ENCODE peak calls at places on chromosomes 2 and 18, in nine cellular contexts. One of them, this sample, is unnamed.

GRCh38 chr2:3171564-3172264 is 205.9 kb downstream of the EIPR1 start:
- DNase-seq in upper lobe of left lung: no peak
- DNase-seq in CD4-positive, CD25-positive, alpha-beta regulatory T cell: no peak
- DNase-seq in caudate nucleus: no peak
- DNase-seq in CD8-positive, alpha-beta memory T cell: no peak
- DNase-seq in OCI-LY7: no peak
- DNase-seq in esophagus squamous epithelium: no peak
- DNase-seq in GM23248: no peak
- DNase-seq in kidney: no peak
- DNase-seq in this sample: no peak

GRCh38 chr2:144015655-144016245 is 504.2 kb downstream of the ZEB2 start:
- DNase-seq in upper lobe of left lung: no peak
- DNase-seq in CD4-positive, CD25-positive, alpha-beta regulatory T cell: no peak
- DNase-seq in caudate nucleus: no peak
- DNase-seq in CD8-positive, alpha-beta memory T cell: no peak
- DNase-seq in OCI-LY7: no peak
- DNase-seq in esophagus squamous epithelium: no peak
- DNase-seq in GM23248: peak
- DNase-seq in kidney: no peak
- DNase-seq in this sample: no peak

GRCh38 chr2:182672471-182673165 is 43.4 kb upstream of the DNAJC10 start:
- DNase-seq in upper lobe of left lung: no peak
- DNase-seq in CD4-positive, CD25-positive, alpha-beta regulatory T cell: no peak
- DNase-seq in caudate nucleus: no peak
- DNase-seq in CD8-positive, alpha-beta memory T cell: no peak
- DNase-seq in OCI-LY7: no peak
- DNase-seq in esophagus squamous epithelium: no peak
- DNase-seq in GM23248: peak
- DNase-seq in kidney: no peak
- DNase-seq in this sample: no peak

GRCh38 chr18:7133181-7133580 is 15.6 kb upstream of the LAMA1 start:
- DNase-seq in upper lobe of left lung: no peak
- DNase-seq in CD4-positive, CD25-positive, alpha-beta regulatory T cell: no peak
- DNase-seq in caudate nucleus: no peak
- DNase-seq in CD8-positive, alpha-beta memory T cell: no peak
- DNase-seq in OCI-LY7: no peak
- DNase-seq in esophagus squamous epithelium: no peak
- DNase-seq in GM23248: peak
- DNase-seq in kidney: no peak
- DNase-seq in this sample: no peak

GRCh38 chr2:56801770-56802169 is 618.0 kb downstream of the CCDC85A start:
- DNase-seq in upper lobe of left lung: no peak
- DNase-seq in CD4-positive, CD25-positive, alpha-beta regulatory T cell: no peak
- DNase-seq in caudate nucleus: no peak
- DNase-seq in CD8-positive, alpha-beta memory T cell: no peak
- DNase-seq in OCI-LY7: no peak
- DNase-seq in esophagus squamous epithelium: no peak
- DNase-seq in GM23248: peak
- DNase-seq in kidney: no peak
- DNase-seq in this sample: no peak

GRCh38 chr2:42052702-42053481 is 5.1 kb downstream of the PKDCC start:
- DNase-seq in upper lobe of left lung: no peak
- DNase-seq in CD4-positive, CD25-positive, alpha-beta regulatory T cell: no peak
- DNase-seq in caudate nucleus: no peak
- DNase-seq in CD8-positive, alpha-beta memory T cell: no peak
- DNase-seq in OCI-LY7: no peak
- DNase-seq in esophagus squamous epithelium: no peak
- DNase-seq in GM23248: no peak
- DNase-seq in kidney: peak
- DNase-seq in this sample: no peak

GRCh38 chr2:200026838-200027237 is 71.5 kb downstream of the MAIP1 start:
- DNase-seq in upper lobe of left lung: no peak
- DNase-seq in CD4-positive, CD25-positive, alpha-beta regulatory T cell: no peak
- DNase-seq in caudate nucleus: no peak
- DNase-seq in CD8-positive, alpha-beta memory T cell: no peak
- DNase-seq in OCI-LY7: no peak
- DNase-seq in esophagus squamous epithelium: no peak
- DNase-seq in GM23248: peak
- DNase-seq in kidney: no peak
- DNase-seq in this sample: no peak

GRCh38 chr2:234146087-234146826 is 95.8 kb downstream of the SPP2 start:
- DNase-seq in upper lobe of left lung: no peak
- DNase-seq in CD4-positive, CD25-positive, alpha-beta regulatory T cell: no peak
- DNase-seq in caudate nucleus: no peak
- DNase-seq in CD8-positive, alpha-beta memory T cell: no peak
- DNase-seq in OCI-LY7: no peak
- DNase-seq in esophagus squamous epithelium: no peak
- DNase-seq in GM23248: peak
- DNase-seq in kidney: no peak
- DNase-seq in this sample: no peak

GRCh38 chr2:240400319-240401161 is 34.9 kb upstream of the GPC1 start:
- DNase-seq in upper lobe of left lung: peak
- DNase-seq in CD4-positive, CD25-positive, alpha-beta regulatory T cell: no peak
- DNase-seq in caudate nucleus: no peak
- DNase-seq in CD8-positive, alpha-beta memory T cell: no peak
- DNase-seq in OCI-LY7: no peak
- DNase-seq in esophagus squamous epithelium: no peak
- DNase-seq in GM23248: no peak
- DNase-seq in kidney: peak
- DNase-seq in this sample: no peak

GRCh38 chr2:239114119-239114581 is 266.3 kb downstream of the TWIST2 start:
- DNase-seq in upper lobe of left lung: no peak
- DNase-seq in CD4-positive, CD25-positive, alpha-beta regulatory T cell: no peak
- DNase-seq in caudate nucleus: no peak
- DNase-seq in CD8-positive, alpha-beta memory T cell: no peak
- DNase-seq in OCI-LY7: no peak
- DNase-seq in esophagus squamous epithelium: no peak
- DNase-seq in GM23248: peak
- DNase-seq in kidney: no peak
- DNase-seq in this sample: no peak

GRCh38 chr2:158958365-158958764 is 10.1 kb upstream of the TANC1 start:
- DNase-seq in upper lobe of left lung: no peak
- DNase-seq in CD4-positive, CD25-positive, alpha-beta regulatory T cell: no peak
- DNase-seq in caudate nucleus: no peak
- DNase-seq in CD8-positive, alpha-beta memory T cell: no peak
- DNase-seq in OCI-LY7: no peak
- DNase-seq in esophagus squamous epithelium: no peak
- DNase-seq in GM23248: no peak
- DNase-seq in kidney: no peak
- DNase-seq in this sample: no peak

GRCh38 chr2:158963036-158963435 is 5.4 kb upstream of the TANC1 start:
- DNase-seq in upper lobe of left lung: no peak
- DNase-seq in CD4-positive, CD25-positive, alpha-beta regulatory T cell: no peak
- DNase-seq in caudate nucleus: no peak
- DNase-seq in CD8-positive, alpha-beta memory T cell: no peak
- DNase-seq in OCI-LY7: no peak
- DNase-seq in esophagus squamous epithelium: no peak
- DNase-seq in GM23248: no peak
- DNase-seq in kidney: no peak
- DNase-seq in this sample: no peak

GRCh38 chr2:158965731-158966130 is 2.7 kb upstream of the TANC1 start:
- DNase-seq in upper lobe of left lung: no peak
- DNase-seq in CD4-positive, CD25-positive, alpha-beta regulatory T cell: no peak
- DNase-seq in caudate nucleus: no peak
- DNase-seq in CD8-positive, alpha-beta memory T cell: no peak
- DNase-seq in OCI-LY7: no peak
- DNase-seq in esophagus squamous epithelium: no peak
- DNase-seq in GM23248: no peak
- DNase-seq in kidney: no peak
- DNase-seq in this sample: no peak

GRCh38 chr2:158966321-158966720 is 2.1 kb upstream of the TANC1 start:
- DNase-seq in upper lobe of left lung: no peak
- DNase-seq in CD4-positive, CD25-positive, alpha-beta regulatory T cell: no peak
- DNase-seq in caudate nucleus: no peak
- DNase-seq in CD8-positive, alpha-beta memory T cell: no peak
- DNase-seq in OCI-LY7: no peak
- DNase-seq in esophagus squamous epithelium: no peak
- DNase-seq in GM23248: no peak
- DNase-seq in kidney: no peak
- DNase-seq in this sample: no peak

GRCh38 chr2:158962074-158962473 is 6.4 kb upstream of the TANC1 start:
- DNase-seq in upper lobe of left lung: no peak
- DNase-seq in CD4-positive, CD25-positive, alpha-beta regulatory T cell: no peak
- DNase-seq in caudate nucleus: no peak
- DNase-seq in CD8-positive, alpha-beta memory T cell: no peak
- DNase-seq in OCI-LY7: no peak
- DNase-seq in esophagus squamous epithelium: no peak
- DNase-seq in GM23248: no peak
- DNase-seq in kidney: no peak
- DNase-seq in this sample: no peak
- H3K27ac ChIP-seq in upper lobe of left lung: no peak
- H3K27ac ChIP-seq in CD4-positive, CD25-positive, alpha-beta regulatory T cell: no peak
- H3K27ac ChIP-seq in caudate nucleus: no peak
- H3K27ac ChIP-seq in CD8-positive, alpha-beta memory T cell: no peak
- H3K27ac ChIP-seq in OCI-LY7: no peak
- H3K27ac ChIP-seq in esophagus squamous epithelium: no peak
- H3K27ac ChIP-seq in GM23248: no peak
- H3K27ac ChIP-seq in kidney: no peak
- H3K27ac ChIP-seq in this sample: no peak

GRCh38 chr2:130727286-130727924 is 1.5 kb upstream of the GPR148 start:
- DNase-seq in upper lobe of left lung: peak
- DNase-seq in CD4-positive, CD25-positive, alpha-beta regulatory T cell: peak
- DNase-seq in caudate nucleus: peak
- DNase-seq in CD8-positive, alpha-beta memory T cell: peak
- DNase-seq in OCI-LY7: peak
- DNase-seq in esophagus squamous epithelium: no peak
- DNase-seq in GM23248: peak
- DNase-seq in kidney: peak
- DNase-seq in this sample: no peak

GRCh38 chr2:130729311-130730299 is 735 bp downstream of the GPR148 start:
- DNase-seq in upper lobe of left lung: no peak
- DNase-seq in CD4-positive, CD25-positive, alpha-beta regulatory T cell: no peak
- DNase-seq in caudate nucleus: no peak
- DNase-seq in CD8-positive, alpha-beta memory T cell: peak
- DNase-seq in OCI-LY7: no peak
- DNase-seq in esophagus squamous epithelium: no peak
- DNase-seq in GM23248: no peak
- DNase-seq in kidney: no peak
- DNase-seq in this sample: no peak

GRCh38 chr2:130728007-130728454 is 839 bp upstream of the GPR148 start:
- DNase-seq in upper lobe of left lung: no peak
- DNase-seq in CD4-positive, CD25-positive, alpha-beta regulatory T cell: peak
- DNase-seq in caudate nucleus: no peak
- DNase-seq in CD8-positive, alpha-beta memory T cell: no peak
- DNase-seq in OCI-LY7: peak
- DNase-seq in esophagus squamous epithelium: no peak
- DNase-seq in GM23248: peak
- DNase-seq in kidney: no peak
- DNase-seq in this sample: no peak

GRCh38 chr2:130726614-130727180 is 2.2 kb upstream of the GPR148 start:
- DNase-seq in upper lobe of left lung: no peak
- DNase-seq in CD4-positive, CD25-positive, alpha-beta regulatory T cell: no peak
- DNase-seq in caudate nucleus: no peak
- DNase-seq in CD8-positive, alpha-beta memory T cell: no peak
- DNase-seq in OCI-LY7: no peak
- DNase-seq in esophagus squamous epithelium: no peak
- DNase-seq in GM23248: no peak
- DNase-seq in kidney: no peak
- DNase-seq in this sample: no peak

DNA sequence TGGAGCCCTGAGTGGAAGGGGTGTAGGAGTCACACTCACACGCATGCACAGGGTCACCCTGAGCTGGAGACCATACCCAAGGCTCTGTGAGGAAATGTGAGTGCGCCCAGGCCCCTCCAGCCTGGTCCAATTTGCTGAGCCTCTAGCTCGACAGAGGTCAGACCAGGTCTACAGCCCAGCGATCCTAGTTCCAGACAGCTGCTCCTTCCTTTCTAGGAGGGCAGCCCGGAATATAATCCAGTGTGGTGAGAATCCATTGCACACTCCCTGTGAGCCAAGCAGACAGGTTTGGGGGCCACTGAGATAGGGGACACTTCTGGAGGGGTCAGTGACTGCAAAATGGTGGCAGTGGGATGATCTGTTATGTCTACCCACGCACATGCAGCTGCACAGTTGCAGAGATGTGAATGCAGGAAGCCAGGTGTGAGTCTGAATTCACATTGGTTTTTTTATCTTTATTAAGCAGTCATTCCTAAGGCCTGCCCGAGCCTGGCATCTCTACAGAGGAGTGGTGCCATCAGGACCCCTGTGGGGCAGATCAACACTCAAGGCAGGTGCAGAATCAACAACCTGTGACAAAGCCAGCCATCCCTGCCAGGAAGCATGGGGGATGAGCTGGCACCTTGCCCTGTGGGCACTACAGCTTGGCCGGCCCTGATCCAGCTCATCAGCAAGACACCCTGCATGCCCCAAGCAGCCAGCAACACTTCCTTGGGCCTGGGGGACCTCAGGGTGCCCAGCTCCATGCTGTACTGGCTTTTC is at the start of gene GPR148:
- DNase-seq in upper lobe of left lung: no peak
- DNase-seq in CD4-positive, CD25-positive, alpha-beta regulatory T cell: no peak
- DNase-seq in caudate nucleus: no peak
- DNase-seq in CD8-positive, alpha-beta memory T cell: peak
- DNase-seq in OCI-LY7: no peak
- DNase-seq in esophagus squamous epithelium: no peak
- DNase-seq in GM23248: no peak
- DNase-seq in kidney: no peak
- DNase-seq in this sample: no peak
- H3K27ac ChIP-seq in upper lobe of left lung: no peak
- H3K27ac ChIP-seq in CD4-positive, CD25-positive, alpha-beta regulatory T cell: peak
- H3K27ac ChIP-seq in caudate nucleus: no peak
- H3K27ac ChIP-seq in CD8-positive, alpha-beta memory T cell: peak
- H3K27ac ChIP-seq in OCI-LY7: no peak
- H3K27ac ChIP-seq in esophagus squamous epithelium: peak
- H3K27ac ChIP-seq in GM23248: no peak
- H3K27ac ChIP-seq in kidney: peak
- H3K27ac ChIP-seq in this sample: no peak

GRCh38 chr18:79515331-79515730 is 119.6 kb downstream of the NFATC1 start:
- DNase-seq in upper lobe of left lung: no peak
- DNase-seq in CD4-positive, CD25-positive, alpha-beta regulatory T cell: no peak
- DNase-seq in caudate nucleus: no peak
- DNase-seq in CD8-positive, alpha-beta memory T cell: no peak
- DNase-seq in OCI-LY7: no peak
- DNase-seq in esophagus squamous epithelium: no peak
- DNase-seq in GM23248: no peak
- DNase-seq in kidney: peak
- DNase-seq in this sample: peak
- H3K27ac ChIP-seq in upper lobe of left lung: no peak
- H3K27ac ChIP-seq in CD4-positive, CD25-positive, alpha-beta regulatory T cell: no peak
- H3K27ac ChIP-seq in caudate nucleus: no peak
- H3K27ac ChIP-seq in CD8-positive, alpha-beta memory T cell: no peak
- H3K27ac ChIP-seq in OCI-LY7: peak
- H3K27ac ChIP-seq in esophagus squamous epithelium: no peak
- H3K27ac ChIP-seq in GM23248: no peak
- H3K27ac ChIP-seq in kidney: no peak
- H3K27ac ChIP-seq in this sample: no peak

DNA sequence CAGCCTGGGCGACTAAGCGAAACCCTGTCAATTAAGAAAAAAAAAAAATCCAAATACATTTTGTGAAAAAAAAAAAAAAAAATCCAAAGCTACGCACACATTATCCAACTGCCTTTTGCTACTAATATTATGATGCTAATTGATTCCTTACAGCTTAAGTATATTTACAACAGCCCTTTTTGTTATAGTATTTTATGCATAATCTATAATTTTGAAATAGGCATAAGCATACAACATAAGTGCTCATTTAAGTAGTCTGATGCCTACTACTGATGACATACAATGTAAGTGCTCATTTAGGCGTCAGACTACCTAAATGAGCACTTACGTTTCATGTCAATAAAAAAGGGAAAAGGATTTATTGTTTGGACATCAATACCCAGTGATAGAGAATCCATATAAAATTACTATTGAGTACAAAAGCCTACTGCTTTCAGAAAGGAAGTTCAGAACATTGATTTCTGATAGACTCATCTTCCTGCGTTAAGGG is 755 bp upstream of the RNF149 start:
- DNase-seq in upper lobe of left lung: no peak
- DNase-seq in CD4-positive, CD25-positive, alpha-beta regulatory T cell: no peak
- DNase-seq in caudate nucleus: no peak
- DNase-seq in CD8-positive, alpha-beta memory T cell: no peak
- DNase-seq in OCI-LY7: no peak
- DNase-seq in esophagus squamous epithelium: no peak
- DNase-seq in GM23248: no peak
- DNase-seq in kidney: no peak
- DNase-seq in this sample: no peak
- H3K27ac ChIP-seq in upper lobe of left lung: peak
- H3K27ac ChIP-seq in CD4-positive, CD25-positive, alpha-beta regulatory T cell: peak
- H3K27ac ChIP-seq in caudate nucleus: peak
- H3K27ac ChIP-seq in CD8-positive, alpha-beta memory T cell: peak
- H3K27ac ChIP-seq in OCI-LY7: no peak
- H3K27ac ChIP-seq in esophagus squamous epithelium: peak
- H3K27ac ChIP-seq in GM23248: peak
- H3K27ac ChIP-seq in kidney: peak
- H3K27ac ChIP-seq in this sample: peak